ENCODE peak calls at places on chromosomes 7 and 10, in four cellular contexts. One of them, this sample, is unnamed.

GRCh38 chr10:77236700-77237099 is 400.9 kb downstream of the KCNMA1 start:
- DNase-seq in lung: no peak
- DNase-seq in SK-N-SH: no peak
- DNase-seq in AG10803: no peak
- DNase-seq in this sample: no peak

GRCh38 chr7:80614911-80615310 is 23.5 kb upstream of the CD36 start:
- DNase-seq in AG10803: peak
- DNase-seq in SK-N-SH: no peak
- DNase-seq in lung: no peak
- DNase-seq in this sample: no peak

GRCh38 chr7:7719235-7719634 is 828 bp upstream of the RPA3 start:
- DNase-seq in AG10803: peak
- DNase-seq in SK-N-SH: peak
- DNase-seq in lung: no peak
- DNase-seq in this sample: no peak

GRCh38 chr7:64883113-64883905 is 19.8 kb upstream of the ZNF273 start:
- DNase-seq in lung: no peak
- DNase-seq in AG10803: no peak
- DNase-seq in SK-N-SH: peak
- DNase-seq in this sample: peak

GRCh38 chr7:123836656-123837055 is 8.3 kb upstream of the HYAL4 start:
- DNase-seq in SK-N-SH: no peak
- DNase-seq in AG10803: no peak
- DNase-seq in lung: no peak
- DNase-seq in this sample: no peak

GRCh38 chr10:11210211-11210922 is 192.7 kb downstream of the CELF2 start:
- DNase-seq in lung: no peak
- DNase-seq in SK-N-SH: no peak
- DNase-seq in AG10803: no peak
- DNase-seq in this sample: no peak

GRCh38 chr10:124539935-124540641 is 78.5 kb downstream of the LHPP start:
- DNase-seq in SK-N-SH: peak
- DNase-seq in lung: peak
- DNase-seq in AG10803: peak
- DNase-seq in this sample: peak

GRCh38 chr10:19194866-19195265 is 146.3 kb downstream of the MALRD1 start:
- DNase-seq in SK-N-SH: no peak
- DNase-seq in lung: no peak
- DNase-seq in AG10803: no peak
- DNase-seq in this sample: no peak

GRCh38 chr7:112362053-112362650 is 88.1 kb upstream of the IFRD1 start:
- DNase-seq in AG10803: peak
- DNase-seq in SK-N-SH: no peak
- DNase-seq in lung: no peak
- DNase-seq in this sample: no peak

GRCh38 chr10:71735709-71736569 is 16.4 kb upstream of the C10orf105 start:
- DNase-seq in SK-N-SH: no peak
- DNase-seq in lung: peak
- DNase-seq in AG10803: no peak
- DNase-seq in this sample: peak

GRCh38 chr10:110544958-110545537 is 22.4 kb upstream of the SMC3 start:
- DNase-seq in lung: no peak
- DNase-seq in AG10803: peak
- DNase-seq in SK-N-SH: no peak
- DNase-seq in this sample: no peak

GRCh38 chr10:93495654-93496321 is 624 bp upstream of the CEP55 start:
- DNase-seq in lung: no peak
- DNase-seq in SK-N-SH: peak
- DNase-seq in AG10803: peak
- DNase-seq in this sample: no peak

GRCh38 chr10:11473128-11473760 is 138.2 kb downstream of the USP6NL start:
- DNase-seq in SK-N-SH: no peak
- DNase-seq in lung: no peak
- DNase-seq in AG10803: no peak
- DNase-seq in this sample: no peak

GRCh38 chr7:106114735-106115383 is 2.7 kb upstream of the SYPL1 start:
- DNase-seq in lung: no peak
- DNase-seq in SK-N-SH: no peak
- DNase-seq in AG10803: no peak
- DNase-seq in this sample: peak

GRCh38 chr10:7233259-7233991 is 177.4 kb downstream of the SFMBT2 start:
- DNase-seq in SK-N-SH: no peak
- DNase-seq in lung: peak
- DNase-seq in AG10803: no peak
- DNase-seq in this sample: no peak

GRCh38 chr7:95199779-95200558 is 124.4 kb downstream of the PON1 start:
- DNase-seq in AG10803: peak
- DNase-seq in lung: peak
- DNase-seq in SK-N-SH: peak
- DNase-seq in this sample: no peak

GRCh38 chr7:70743531-70743930 is 388.4 kb upstream of the GALNT17 start:
- DNase-seq in lung: no peak
- DNase-seq in SK-N-SH: no peak
- DNase-seq in AG10803: no peak
- DNase-seq in this sample: no peak

GRCh38 chr7:27921081-27921836 is 181.3 kb downstream of the TAX1BP1 start:
- DNase-seq in lung: no peak
- DNase-seq in AG10803: peak
- DNase-seq in SK-N-SH: peak
- DNase-seq in this sample: no peak

GRCh38 chr7:14752301-14752700 is 150.2 kb downstream of the DGKB start:
- DNase-seq in lung: no peak
- DNase-seq in AG10803: no peak
- DNase-seq in SK-N-SH: no peak
- DNase-seq in this sample: no peak

GRCh38 chr7:23468721-23469149 is 1.6 kb downstream of the IGF2BP3 start:
- DNase-seq in SK-N-SH: peak
- DNase-seq in AG10803: no peak
- DNase-seq in lung: no peak
- DNase-seq in this sample: no peak